ENCODE peak calls at places on chromosomes 5 and 9, in four cellular contexts. Q is AG10803, N is COR-L47, M is EH. G is an unnamed sample.

GRCh38 chr5:177357459-177358332 is at the start of gene RGS14:
- DNase-seq in Q (peak), N (peak), M (peak), G (peak)

GRCh38 chr5:104326966-104327365 is 764.4 kb upstream of the NUDT12 start:
- DNase-seq in Q (no peak), N (no peak), M (no peak), G (no peak)

GRCh38 chr9:99859395-99859980 is 37.8 kb downstream of the NR4A3 start:
- DNase-seq in Q (peak), N (no peak), M (peak), G (no peak)

GRCh38 chr9:106953166-106953565 is 90.2 kb downstream of the ZNF462 start:
- DNase-seq in Q (peak), N (no peak), M (peak), G (no peak)

GRCh38 chr5:123450641-123451421 is 27.6 kb upstream of the CEP120 start:
- DNase-seq in Q (no peak), N (peak), M (no peak), G (no peak)

GRCh38 chr5:13218518-13218917 is 726.0 kb downstream of the DNAH5 start:
- DNase-seq in Q (no peak), N (no peak), M (no peak), G (no peak)

GRCh38 chr5:72556351-72557146 is 49.3 kb upstream of the ZNF366 start:
- DNase-seq in Q (peak), N (peak), M (peak), G (peak)

GRCh38 chr9:94867281-94867841 is 140.9 kb downstream of the AOPEP start:
- DNase-seq in Q (peak), N (no peak), M (peak), G (peak)

GRCh38 chr5:100409538-100409937 is 125.6 kb upstream of the FAM174A start:
- DNase-seq in Q (no peak), N (no peak), M (no peak), G (no peak)

GRCh38 chr5:78677777-78678668 is 29.5 kb upstream of the LHFPL2 start:
- DNase-seq in Q (peak), N (no peak), M (peak), G (peak)

GRCh38 chr5:139389701-139390638 is at the start of gene MZB1:
- DNase-seq in Q (no peak), N (no peak), M (no peak), G (peak)

GRCh38 chr5:179411161-179411841 is 66.0 kb upstream of the ADAMTS2 start:
- DNase-seq in Q (no peak), N (no peak), M (no peak), G (no peak)

GRCh38 chr9:97982719-97983523 is at the start of gene ANP32B:
- DNase-seq in Q (peak), N (peak), M (peak), G (peak)

GRCh38 chr5:59246470-59247250 is 646.9 kb downstream of the PDE4D start:
- DNase-seq in Q (peak), N (no peak), M (peak), G (no peak)

GRCh38 chr9:89732295-89732951 is 127.6 kb downstream of the GADD45G start:
- DNase-seq in Q (no peak), N (no peak), M (no peak), G (no peak)

GRCh38 chr9:122051401-122052346 is 41.4 kb downstream of the TTLL11 start:
- DNase-seq in Q (peak), N (no peak), M (peak), G (no peak)

GRCh38 chr5:113331201-113331551 is 103.6 kb downstream of the TSSK1B start:
- DNase-seq in Q (peak), N (no peak), M (no peak), G (no peak)

GRCh38 chr5:142484821-142485387 is 160.1 kb upstream of the SPRY4 start:
- DNase-seq in Q (peak), N (no peak), M (peak), G (no peak)

GRCh38 chr9:136858844-136859757 is 7.0 kb downstream of the MAMDC4 start:
- DNase-seq in Q (peak), N (no peak), M (peak), G (peak)

GRCh38 chr5:140800816-140801493 is at the start of gene PCDHA3:
- DNase-seq in Q (peak), N (no peak), M (no peak), G (no peak)

GRCh38 chr9:123769723-123770122 is 160.2 kb downstream of the DENND1A start:
- DNase-seq in Q (peak), N (no peak), M (no peak), G (no peak)

GRCh38 chr9:8907863-8908262 is 1108.3 kb upstream of the DMAC1 start:
- DNase-seq in Q (no peak), N (no peak), M (no peak), G (no peak)